ENCODE peak calls at places on chromosomes 2 and 18, in four cellular contexts. One of them, this sample, is unnamed.

GRCh38 chr18:44898536-44898935 is 217.8 kb downstream of the SETBP1 start:
- DNase-seq in WTC11: no peak
- DNase-seq in HepG2: no peak
- DNase-seq in K562: no peak
- DNase-seq in this sample: no peak

GRCh38 chr2:20465716-20466391 is 19.0 kb downstream of the RHOB start:
- DNase-seq in WTC11: no peak
- DNase-seq in HepG2: no peak
- DNase-seq in K562: no peak
- DNase-seq in this sample: no peak

GRCh38 chr2:61179701-61180639 is 18.0 kb downstream of the C2orf74 start:
- DNase-seq in WTC11: no peak
- DNase-seq in HepG2: no peak
- DNase-seq in K562: no peak
- DNase-seq in this sample: no peak

GRCh38 chr18:23354625-23355024 is 98.5 kb upstream of the RIOK3 start:
- DNase-seq in WTC11: no peak
- DNase-seq in HepG2: peak
- DNase-seq in K562: peak
- DNase-seq in this sample: no peak

GRCh38 chr2:88626171-88627054 is 851 bp downstream of the EIF2AK3 start:
- DNase-seq in WTC11: peak
- DNase-seq in HepG2: no peak
- DNase-seq in K562: peak
- DNase-seq in this sample: peak

GRCh38 chr2:143732076-143732475 is 602.9 kb downstream of the ARHGAP15 start:
- DNase-seq in WTC11: no peak
- DNase-seq in HepG2: no peak
- DNase-seq in K562: no peak
- DNase-seq in this sample: no peak

GRCh38 chr2:241568738-241569137 is 10.2 kb downstream of the BOK start:
- DNase-seq in WTC11: no peak
- DNase-seq in HepG2: no peak
- DNase-seq in K562: no peak
- DNase-seq in this sample: no peak

GRCh38 chr2:181306785-181307184 is 150.4 kb upstream of the ITGA4 start:
- DNase-seq in WTC11: no peak
- DNase-seq in HepG2: no peak
- DNase-seq in K562: no peak
- DNase-seq in this sample: no peak

GRCh38 chr2:70708376-70709199 is 59.4 kb downstream of the ADD2 start:
- DNase-seq in WTC11: no peak
- DNase-seq in HepG2: no peak
- DNase-seq in K562: no peak
- DNase-seq in this sample: no peak

GRCh38 chr2:35614640-35615039 is 740.9 kb upstream of the CRIM1 start:
- DNase-seq in WTC11: no peak
- DNase-seq in HepG2: no peak
- DNase-seq in K562: no peak
- DNase-seq in this sample: no peak

GRCh38 chr2:12173943-12174340 is 427.5 kb downstream of the LPIN1 start:
- DNase-seq in WTC11: no peak
- DNase-seq in HepG2: no peak
- DNase-seq in K562: no peak
- DNase-seq in this sample: no peak

GRCh38 chr2:133504566-133505505 is 63.4 kb downstream of the NCKAP5 start:
- DNase-seq in WTC11: no peak
- DNase-seq in HepG2: no peak
- DNase-seq in K562: no peak
- DNase-seq in this sample: no peak

GRCh38 chr2:30514134-30514860 is 67.3 kb downstream of the LCLAT1 start:
- DNase-seq in WTC11: no peak
- DNase-seq in HepG2: peak
- DNase-seq in K562: peak
- DNase-seq in this sample: no peak

GRCh38 chr2:37789988-37790387 is 118.5 kb upstream of the CDC42EP3 start:
- DNase-seq in WTC11: no peak
- DNase-seq in HepG2: no peak
- DNase-seq in K562: no peak
- DNase-seq in this sample: no peak

GRCh38 chr2:61793389-61793836 is 60.4 kb downstream of the FAM161A start:
- DNase-seq in WTC11: peak
- DNase-seq in HepG2: peak
- DNase-seq in K562: peak
- DNase-seq in this sample: peak

GRCh38 chr2:206378835-206379234 is 64.5 kb upstream of the ADAM23 start:
- DNase-seq in WTC11: no peak
- DNase-seq in HepG2: no peak
- DNase-seq in K562: no peak
- DNase-seq in this sample: no peak

GRCh38 chr2:28406276-28407096 is 13.8 kb downstream of the FOSL2 start:
- DNase-seq in WTC11: no peak
- DNase-seq in HepG2: no peak
- DNase-seq in K562: no peak
- DNase-seq in this sample: no peak

GRCh38 chr2:33810046-33810835 is 211.1 kb upstream of the FAM98A start:
- DNase-seq in WTC11: no peak
- DNase-seq in HepG2: no peak
- DNase-seq in K562: no peak
- DNase-seq in this sample: no peak
- TF ChIP-seq ELF4 in WTC11: no peak
- TF ChIP-seq ELF4 in HepG2: no peak
- TF ChIP-seq ELF4 in K562: no peak
- TF ChIP-seq ELF4 in this sample: no peak

GRCh38 chr2:83103602-83104001 is 1355.5 kb downstream of the SUCLG1 start:
- DNase-seq in WTC11: no peak
- DNase-seq in HepG2: no peak
- DNase-seq in K562: no peak
- DNase-seq in this sample: no peak
- TF ChIP-seq ELF4 in WTC11: no peak
- TF ChIP-seq ELF4 in HepG2: no peak
- TF ChIP-seq ELF4 in K562: no peak
- TF ChIP-seq ELF4 in this sample: no peak

GRCh38 chr2:1661891-1662605 is 82.3 kb downstream of the PXDN start:
- DNase-seq in WTC11: no peak
- DNase-seq in HepG2: no peak
- DNase-seq in K562: no peak
- DNase-seq in this sample: no peak
- TF ChIP-seq ELF4 in WTC11: no peak
- TF ChIP-seq ELF4 in HepG2: no peak
- TF ChIP-seq ELF4 in K562: no peak
- TF ChIP-seq ELF4 in this sample: no peak

GRCh38 chr2:239020541-239021041 is 172.7 kb downstream of the TWIST2 start:
- DNase-seq in WTC11: no peak
- DNase-seq in HepG2: no peak
- DNase-seq in K562: no peak
- DNase-seq in this sample: no peak
- TF ChIP-seq ELF4 in WTC11: no peak
- TF ChIP-seq ELF4 in HepG2: no peak
- TF ChIP-seq ELF4 in K562: no peak
- TF ChIP-seq ELF4 in this sample: no peak

GRCh38 chr2:238203973-238204683 is 633 bp upstream of the ILKAP start:
- DNase-seq in WTC11: no peak
- DNase-seq in HepG2: no peak
- DNase-seq in K562: no peak
- DNase-seq in this sample: no peak
- TF ChIP-seq ELF4 in WTC11: no peak
- TF ChIP-seq ELF4 in HepG2: no peak
- TF ChIP-seq ELF4 in K562: no peak
- TF ChIP-seq ELF4 in this sample: no peak